ENCODE peak calls at places on chromosomes 1 and 21, in six cellular contexts. V, M, S, E, G and J are unnamed samples.

GRCh38 chr1:172999349-172999748 is 51.4 kb downstream of the TNFSF18 start:
- DNase-seq in E (no peak), S (no peak), G (no peak), M (no peak), V (no peak), J (peak)

GRCh38 chr1:56831874-56832693 is 12.9 kb upstream of the FYB2 start:
- DNase-seq in M (peak), S (peak), G (peak), E (peak), V (peak), J (peak)

GRCh38 chr1:231187556-231187955 is 25.7 kb downstream of the TRIM67 start:
- DNase-seq in V (no peak), M (no peak), G (no peak), E (no peak), S (no peak), J (no peak)

GRCh38 chr1:183093821-183094287 is 70.6 kb downstream of the LAMC1 start:
- DNase-seq in E (peak), G (peak), V (no peak), M (no peak), S (no peak), J (peak)

GRCh38 chr1:40316595-40317393 is at the start of gene COL9A2:
- DNase-seq in S (no peak), V (no peak), E (no peak), G (no peak), M (no peak), J (no peak)

GRCh38 chr1:221897312-221897711 is 155.4 kb upstream of the DUSP10 start:
- DNase-seq in E (no peak), S (no peak), V (no peak), G (no peak), M (no peak), J (peak)

GRCh38 chr1:215957692-215958091 is 390.6 kb downstream of the KCTD3 start:
- DNase-seq in M (no peak), S (no peak), G (no peak), E (no peak), V (no peak), J (peak)

GRCh38 chr1:163069655-163070277 is 605 bp downstream of the RGS4 start:
- DNase-seq in V (no peak), G (no peak), S (no peak), M (no peak), E (no peak), J (peak)

GRCh38 chr1:56921486-56921885 is 44.3 kb downstream of the C8B start:
- DNase-seq in M (no peak), E (no peak), V (no peak), G (no peak), S (no peak), J (peak)

GRCh38 chr1:204684551-204685235 is 845 bp downstream of the LRRN2 start:
- DNase-seq in G (no peak), M (peak), E (no peak), S (peak), V (no peak), J (no peak)

GRCh38 chr1:236204656-236205055 is 62.3 kb downstream of the GPR137B start:
- DNase-seq in M (no peak), S (no peak), V (no peak), E (no peak), G (no peak), J (no peak)

GRCh38 chr21:27047331-27048314 is 80.7 kb upstream of the ADAMTS5 start:
- DNase-seq in M (no peak), S (no peak), V (no peak), E (no peak), G (no peak), J (peak)

GRCh38 chr1:182889997-182890396 is 50.9 kb downstream of the DHX9 start:
- DNase-seq in E (no peak), V (no peak), M (no peak), G (no peak), S (no peak), J (no peak)

GRCh38 chr1:160795951-160796383 is at the start of gene LY9:
- DNase-seq in M (no peak), V (no peak), G (no peak), E (no peak), S (peak), J (no peak)

GRCh38 chr1:184497962-184498723 is 111.3 kb downstream of the C1orf21 start:
- DNase-seq in M (no peak), G (peak), S (no peak), E (no peak), V (no peak), J (no peak)

GRCh38 chr1:81377406-81377805 is 423.3 kb upstream of the ADGRL2 start:
- DNase-seq in E (no peak), G (no peak), V (no peak), M (no peak), S (peak), J (no peak)

GRCh38 chr21:43352568-43353281 is 74.2 kb downstream of the SIK1 start:
- DNase-seq in G (no peak), V (no peak), S (no peak), M (no peak), E (peak), J (peak)

GRCh38 chr1:97034651-97035050 is 313.1 kb downstream of the PTBP2 start:
- DNase-seq in G (no peak), S (no peak), V (no peak), E (no peak), M (no peak), J (no peak)

GRCh38 chr1:22790232-22791008 is 79.8 kb downstream of the EPHB2 start:
- DNase-seq in G (no peak), S (peak), M (no peak), V (no peak), E (no peak), J (peak)

GRCh38 chr1:16440150-16440479 is 409 bp upstream of the NECAP2 start:
- DNase-seq in M (no peak), G (no peak), V (no peak), S (no peak), E (no peak), J (peak)

DNA sequence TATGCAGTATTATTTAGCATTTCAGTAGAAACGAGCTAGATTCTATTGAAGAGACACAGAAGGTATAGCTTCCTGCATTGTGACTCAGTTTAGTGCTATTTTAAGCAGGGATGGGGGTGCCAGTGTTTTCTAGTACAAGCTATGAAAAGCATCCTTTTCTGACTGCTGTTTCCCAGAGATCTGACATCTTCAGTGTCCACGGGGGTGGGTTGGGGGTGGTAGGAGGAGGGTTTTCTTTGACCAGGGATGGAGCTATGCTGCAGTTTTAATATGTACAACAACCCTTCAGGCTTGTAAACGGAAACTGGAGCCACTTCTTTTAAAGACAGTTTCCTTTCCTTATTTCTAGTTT is 2.7 kb upstream of the NEGR1 start:
- DNase-seq in E (no peak), G (no peak), M (peak), S (no peak), V (no peak), J (no peak)
- H3K4me3 ChIP-seq in E (no peak), G (peak), M (peak), S (peak), V (no peak), J (peak)

DNA sequence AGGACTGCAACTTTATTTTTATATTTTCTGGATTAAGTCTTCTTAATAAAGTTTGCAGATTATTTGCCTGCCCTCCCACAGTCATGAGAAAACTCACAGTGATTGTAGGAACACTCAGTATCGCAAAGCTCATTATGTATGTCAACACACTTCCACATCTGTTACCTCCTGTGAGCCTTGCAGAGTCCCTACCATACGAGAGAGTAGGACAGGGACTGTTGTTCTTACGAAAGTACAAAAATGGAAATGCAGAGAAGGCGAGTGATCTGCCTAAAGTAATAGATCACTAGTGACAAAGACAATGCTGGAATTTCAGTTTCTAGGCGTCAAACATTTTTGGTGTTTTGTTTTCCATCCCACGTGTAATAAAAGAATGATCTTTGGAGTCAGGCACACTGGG is 131.7 kb downstream of the SYT2 start:
- DNase-seq in M (no peak), E (no peak), S (no peak), G (no peak), V (no peak), J (no peak)
- H3K4me3 ChIP-seq in M (no peak), E (no peak), S (no peak), G (no peak), V (no peak), J (no peak)

DNA sequence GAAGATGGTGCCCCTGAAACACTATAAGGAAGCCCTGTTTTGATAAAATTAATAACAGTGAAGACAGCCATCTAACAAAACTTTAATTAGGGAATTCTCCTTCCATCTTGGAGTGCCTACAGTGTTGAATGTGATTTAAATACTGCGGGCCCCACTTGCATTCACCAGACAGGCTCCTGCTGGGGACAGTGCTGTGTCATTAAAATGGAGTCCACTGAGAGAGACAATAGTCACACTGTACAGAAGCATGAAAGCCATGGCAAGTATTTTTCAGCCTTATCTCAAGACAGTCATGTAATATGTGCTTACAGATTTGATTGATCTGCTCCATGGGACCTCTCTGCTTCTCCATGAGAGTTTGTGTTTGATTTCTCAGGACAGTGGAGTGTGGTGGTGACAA is 29.7 kb upstream of the ZBTB18 start:
- DNase-seq in G (no peak), V (no peak), S (no peak), E (no peak), M (no peak), J (no peak)
- H3K4me3 ChIP-seq in G (no peak), V (no peak), S (no peak), E (no peak), M (no peak), J (no peak)

GRCh38 chr1:91026777-91027176 is 4.9 kb upstream of the ZNF644 start:
- DNase-seq in S (no peak), G (no peak), E (no peak), V (no peak), M (no peak), J (peak)
- H3K4me3 ChIP-seq in S (no peak), G (no peak), E (no peak), V (no peak), M (no peak), J (no peak)

GRCh38 chr21:45365186-45365607 is 39.8 kb upstream of the COL18A1 start:
- DNase-seq in M (no peak), E (no peak), G (no peak), S (no peak), V (no peak), J (no peak)
- H3K4me3 ChIP-seq in M (no peak), E (peak), G (no peak), S (no peak), V (no peak), J (no peak)

GRCh38 chr1:21217812-21218596 is 41.3 kb upstream of the EIF4G3 start:
- DNase-seq in S (peak), V (peak), E (no peak), G (no peak), M (no peak), J (peak)
- H3K4me3 ChIP-seq in S (no peak), V (no peak), E (no peak), G (no peak), M (no peak), J (no peak)

GRCh38 chr1:66380452-66381212 is 153.3 kb upstream of the SGIP1 start:
- DNase-seq in G (no peak), M (no peak), E (no peak), V (no peak), S (no peak), J (peak)
- H3K4me3 ChIP-seq in G (no peak), M (no peak), E (no peak), V (no peak), S (no peak), J (no peak)

DNA sequence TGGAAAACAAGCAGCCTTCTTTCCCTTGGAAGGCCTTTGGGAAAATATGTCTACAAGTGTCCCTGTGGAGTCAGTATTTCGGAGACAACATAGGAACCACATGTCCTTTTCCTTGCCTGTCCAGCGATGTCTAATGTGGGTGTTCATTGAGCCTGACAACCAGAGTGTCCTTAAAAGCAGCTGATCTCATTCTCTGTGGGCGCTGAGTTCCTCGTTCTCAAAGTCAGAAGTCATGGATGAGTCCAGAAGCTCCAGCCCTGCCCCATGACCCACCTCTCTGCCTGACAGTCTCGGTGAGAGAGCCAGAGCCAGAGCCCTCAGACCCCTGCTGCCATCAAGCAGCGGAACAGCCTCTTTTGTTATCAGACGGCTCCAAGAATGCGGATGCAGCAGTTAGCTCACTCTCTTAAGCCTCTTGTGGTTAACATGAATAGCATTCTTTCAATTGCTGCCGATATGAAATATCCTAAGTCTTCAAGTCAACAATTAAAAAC is 329.2 kb downstream of the TGFB2 start:
- DNase-seq in S (no peak), G (peak), E (peak), V (no peak), M (no peak), J (peak)
- H3K4me3 ChIP-seq in S (no peak), G (no peak), E (peak), V (no peak), M (no peak), J (no peak)

GRCh38 chr1:229137274-229137673 is 133.6 kb upstream of the RAB4A start:
- DNase-seq in G (no peak), M (no peak), S (no peak), E (no peak), V (no peak), J (no peak)
- H3K4me3 ChIP-seq in G (no peak), M (no peak), S (no peak), E (no peak), V (no peak), J (no peak)

DNA sequence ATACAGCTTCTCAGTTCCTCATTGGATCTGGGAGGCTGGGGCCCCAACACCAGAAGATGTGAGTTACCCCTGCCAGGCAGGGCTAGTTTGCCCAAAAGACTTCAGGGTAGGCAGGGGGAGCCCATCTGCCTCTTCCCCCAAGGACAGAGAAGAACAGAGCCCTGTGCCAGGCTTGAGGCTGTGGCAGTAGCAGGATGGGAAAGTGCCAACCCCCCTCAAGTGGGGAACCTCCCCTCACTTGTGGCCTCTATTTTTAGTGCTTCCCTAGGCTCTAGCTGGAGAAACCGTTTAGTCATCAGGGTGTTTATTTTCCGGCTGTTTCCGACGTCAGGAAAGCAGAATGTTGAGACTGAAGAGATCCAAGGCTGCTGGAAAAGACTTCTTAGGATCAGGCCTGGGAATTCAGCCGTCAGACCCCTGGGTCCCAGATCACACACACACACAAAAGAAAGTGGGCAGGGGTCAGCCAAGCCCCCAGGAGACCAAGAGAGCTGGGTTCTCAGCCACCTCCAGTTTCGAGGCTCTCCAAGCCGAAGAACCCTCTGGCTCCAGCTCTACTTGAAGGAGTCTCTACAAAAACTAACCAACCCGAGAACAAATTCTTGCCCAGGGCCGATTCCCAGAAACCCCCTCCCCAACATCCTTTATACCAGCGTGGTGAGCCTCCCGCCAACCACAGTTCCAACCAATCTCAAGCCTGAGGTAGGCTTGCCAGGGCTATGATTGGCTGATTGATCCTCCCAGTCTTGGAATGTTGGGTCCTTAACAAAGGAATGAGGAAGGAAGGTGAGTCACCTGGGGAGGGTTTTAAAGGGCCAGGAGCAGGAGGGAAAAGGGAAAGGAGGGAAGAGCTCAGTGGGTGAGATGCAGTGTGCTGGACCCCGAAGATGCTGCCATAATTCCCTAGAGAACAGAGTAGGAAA is 2.4 kb upstream of the MEF2D start:
- DNase-seq in S (peak), V (no peak), E (peak), M (peak), G (peak), J (peak)
- H3K4me3 ChIP-seq in S (no peak), V (no peak), E (peak), M (peak), G (no peak), J (peak)